ENCODE peak calls at places on chromosomes 11 and 22, in eight cellular contexts. One of them, this sample, is unnamed.

GRCh38 chr11:106088896-106089295 is 11.4 kb downstream of the AASDHPPT start:
- DNase-seq in A673: no peak
- DNase-seq in cardiac muscle cell: no peak
- DNase-seq in fibroblast of lung: no peak
- DNase-seq in uterus: no peak
- DNase-seq in pancreas: no peak
- DNase-seq in left lung: no peak
- DNase-seq in ovary: no peak
- DNase-seq in this sample: no peak

GRCh38 chr11:5280582-5281102 is 10.9 kb upstream of the HBE1 start:
- DNase-seq in pancreas: no peak
- DNase-seq in A673: peak; percentile 35
- DNase-seq in fibroblast of lung: peak; percentile 100
- DNase-seq in uterus: peak; percentile 37
- DNase-seq in cardiac muscle cell: peak; percentile 11
- DNase-seq in left lung: peak; percentile 63
- DNase-seq in ovary: peak; percentile 62
- DNase-seq in this sample: peak; percentile 92

GRCh38 chr22:49358041-49358440 is 469.6 kb downstream of the BRD1 start:
- DNase-seq in uterus: no peak
- DNase-seq in pancreas: no peak
- DNase-seq in fibroblast of lung: no peak
- DNase-seq in ovary: no peak
- DNase-seq in cardiac muscle cell: no peak
- DNase-seq in A673: no peak
- DNase-seq in left lung: no peak
- DNase-seq in this sample: no peak

GRCh38 chr11:87675993-87676392 is 499.2 kb downstream of the RAB38 start:
- DNase-seq in cardiac muscle cell: no peak
- DNase-seq in A673: peak; percentile 92
- DNase-seq in pancreas: no peak
- DNase-seq in ovary: no peak
- DNase-seq in fibroblast of lung: no peak
- DNase-seq in uterus: no peak
- DNase-seq in left lung: no peak
- DNase-seq in this sample: no peak

GRCh38 chr11:29641201-29641600 is 375.6 kb downstream of the KCNA4 start:
- DNase-seq in pancreas: no peak
- DNase-seq in cardiac muscle cell: no peak
- DNase-seq in left lung: no peak
- DNase-seq in ovary: no peak
- DNase-seq in uterus: no peak
- DNase-seq in fibroblast of lung: no peak
- DNase-seq in A673: no peak
- DNase-seq in this sample: peak; percentile 33

GRCh38 chr22:46007848-46008261 is 30.9 kb upstream of the WNT7B start:
- DNase-seq in ovary: peak; percentile 88
- DNase-seq in uterus: peak; percentile 91
- DNase-seq in A673: peak; percentile 85
- DNase-seq in left lung: peak; percentile 84
- DNase-seq in cardiac muscle cell: no peak
- DNase-seq in fibroblast of lung: peak; percentile 90
- DNase-seq in pancreas: peak; percentile 71
- DNase-seq in this sample: peak; percentile 82

GRCh38 chr11:110128161-110128560 is 35.0 kb downstream of the ZC3H12C start:
- DNase-seq in cardiac muscle cell: no peak
- DNase-seq in fibroblast of lung: peak; percentile 50
- DNase-seq in A673: peak; percentile 98
- DNase-seq in left lung: no peak
- DNase-seq in uterus: no peak
- DNase-seq in pancreas: no peak
- DNase-seq in ovary: no peak
- DNase-seq in this sample: no peak

GRCh38 chr11:84817998-84818397 is 809.1 kb downstream of the DLG2 start:
- DNase-seq in left lung: no peak
- DNase-seq in cardiac muscle cell: no peak
- DNase-seq in ovary: no peak
- DNase-seq in A673: peak; percentile 14
- DNase-seq in pancreas: no peak
- DNase-seq in uterus: no peak
- DNase-seq in fibroblast of lung: peak; percentile 17
- DNase-seq in this sample: peak; percentile 27

GRCh38 chr11:121229495-121229894 is 63.1 kb upstream of the SC5D start:
- DNase-seq in cardiac muscle cell: no peak
- DNase-seq in pancreas: no peak
- DNase-seq in fibroblast of lung: no peak
- DNase-seq in ovary: no peak
- DNase-seq in A673: no peak
- DNase-seq in uterus: no peak
- DNase-seq in left lung: no peak
- DNase-seq in this sample: no peak

GRCh38 chr11:17015639-17016125 is 1.5 kb upstream of the PLEKHA7 start:
- DNase-seq in cardiac muscle cell: no peak
- DNase-seq in pancreas: peak; percentile 70
- DNase-seq in ovary: peak; percentile 61
- DNase-seq in uterus: no peak
- DNase-seq in A673: peak; percentile 32
- DNase-seq in fibroblast of lung: peak; percentile 81
- DNase-seq in left lung: no peak
- DNase-seq in this sample: no peak

DNA sequence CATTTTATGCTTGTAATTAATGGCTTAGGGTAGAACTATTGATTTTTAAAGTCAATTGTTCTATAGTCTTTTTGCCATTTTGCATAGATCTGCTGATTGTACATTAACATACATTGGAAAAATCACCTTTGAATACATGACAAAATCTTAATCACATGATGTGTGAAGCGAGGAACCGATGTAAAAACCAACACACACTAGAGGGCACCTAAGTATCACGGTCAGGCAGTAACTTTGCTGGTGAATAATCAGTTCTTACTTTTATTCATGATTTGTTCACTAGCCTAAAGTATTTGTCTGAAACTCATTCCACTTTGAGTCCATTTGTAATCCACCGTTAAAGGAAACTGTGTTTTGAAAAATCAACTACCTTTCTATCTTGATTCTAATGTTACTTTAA is 28.2 kb downstream of the JHY start:
- DNase-seq in A673: peak; percentile 45
- DNase-seq in uterus: no peak
- DNase-seq in left lung: no peak
- DNase-seq in ovary: no peak
- DNase-seq in fibroblast of lung: peak; percentile 36
- DNase-seq in pancreas: no peak
- DNase-seq in cardiac muscle cell: peak; percentile 28
- DNase-seq in this sample: peak; percentile 24
- TF ChIP-seq CTCF in A673: peak; percentile 54
- TF ChIP-seq CTCF in uterus: peak; percentile 28
- TF ChIP-seq CTCF in left lung: no peak
- TF ChIP-seq CTCF in ovary: peak; percentile 23
- TF ChIP-seq CTCF in fibroblast of lung: peak; percentile 26
- TF ChIP-seq CTCF in pancreas: no peak
- TF ChIP-seq CTCF in cardiac muscle cell: peak; percentile 38
- TF ChIP-seq CTCF in this sample: peak; percentile 30

DNA sequence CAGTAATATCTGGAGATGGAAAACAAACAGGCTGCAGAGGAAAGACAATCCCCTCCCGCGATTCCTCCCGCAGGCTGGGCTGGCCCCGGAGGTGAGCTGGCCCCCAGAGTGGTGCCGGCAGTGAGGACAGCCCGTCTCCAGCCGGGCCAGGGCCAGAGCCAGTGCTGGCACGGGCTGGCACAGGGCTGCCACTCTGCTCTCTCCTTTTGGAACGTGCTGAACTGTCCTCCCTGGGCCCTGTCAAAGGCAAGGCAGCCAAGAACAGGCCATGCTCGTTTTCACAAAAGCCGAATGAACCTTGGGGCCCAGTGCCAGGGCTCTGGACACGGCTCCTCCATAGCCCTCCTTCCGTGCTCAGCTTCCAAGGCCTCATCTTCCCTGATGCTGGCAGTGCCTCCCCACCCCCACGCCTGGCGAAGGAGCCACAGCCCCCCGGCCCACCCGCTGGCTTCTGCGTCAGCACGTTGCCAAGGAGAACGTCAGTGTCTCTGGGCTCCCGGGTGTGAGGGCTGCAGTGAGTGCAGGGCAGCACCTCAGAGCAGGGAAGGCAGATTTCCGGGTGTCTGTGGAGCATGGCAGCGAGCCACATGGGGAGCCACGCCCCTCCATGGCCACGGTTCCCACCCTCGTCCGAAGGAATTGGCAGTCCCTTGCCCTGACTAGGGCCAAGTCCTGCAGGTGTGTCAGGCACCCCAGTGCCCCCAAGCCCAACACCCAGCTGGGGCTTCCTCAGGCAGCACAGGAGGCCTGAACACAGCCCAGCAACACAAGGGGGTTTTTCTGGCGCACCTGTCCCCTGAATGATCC is 28.6 kb downstream of the GNAZ start:
- DNase-seq in pancreas: peak; percentile 60
- DNase-seq in left lung: no peak
- DNase-seq in uterus: peak; percentile 57
- DNase-seq in ovary: peak; percentile 92
- DNase-seq in fibroblast of lung: no peak
- DNase-seq in cardiac muscle cell: no peak
- DNase-seq in A673: peak; percentile 50
- DNase-seq in this sample: no peak
- H3K27ac ChIP-seq in pancreas: peak overlapping the region; percentile 55
- H3K27ac ChIP-seq in left lung: no peak overlapping the region
- H3K27ac ChIP-seq in uterus: peak overlapping the region; percentile 75
- H3K27ac ChIP-seq in ovary: peak overlapping the region; percentile 81
- H3K27ac ChIP-seq in fibroblast of lung: no peak overlapping the region
- H3K27ac ChIP-seq in cardiac muscle cell: no peak overlapping the region
- H3K27ac ChIP-seq in A673: no peak overlapping the region
- H3K27ac ChIP-seq in this sample: no peak overlapping the region

GRCh38 chr11:75510626-75511025 is 15.1 kb downstream of the GDPD5 start:
- DNase-seq in cardiac muscle cell: no peak
- DNase-seq in uterus: peak; percentile 41
- DNase-seq in ovary: no peak
- DNase-seq in left lung: no peak
- DNase-seq in pancreas: no peak
- DNase-seq in fibroblast of lung: no peak
- DNase-seq in A673: no peak
- DNase-seq in this sample: no peak
- TF ChIP-seq CTCF in cardiac muscle cell: no peak
- TF ChIP-seq CTCF in uterus: no peak
- TF ChIP-seq CTCF in ovary: no peak
- TF ChIP-seq CTCF in left lung: no peak
- TF ChIP-seq CTCF in pancreas: no peak
- TF ChIP-seq CTCF in fibroblast of lung: no peak
- TF ChIP-seq CTCF in A673: no peak
- TF ChIP-seq CTCF in this sample: no peak

DNA sequence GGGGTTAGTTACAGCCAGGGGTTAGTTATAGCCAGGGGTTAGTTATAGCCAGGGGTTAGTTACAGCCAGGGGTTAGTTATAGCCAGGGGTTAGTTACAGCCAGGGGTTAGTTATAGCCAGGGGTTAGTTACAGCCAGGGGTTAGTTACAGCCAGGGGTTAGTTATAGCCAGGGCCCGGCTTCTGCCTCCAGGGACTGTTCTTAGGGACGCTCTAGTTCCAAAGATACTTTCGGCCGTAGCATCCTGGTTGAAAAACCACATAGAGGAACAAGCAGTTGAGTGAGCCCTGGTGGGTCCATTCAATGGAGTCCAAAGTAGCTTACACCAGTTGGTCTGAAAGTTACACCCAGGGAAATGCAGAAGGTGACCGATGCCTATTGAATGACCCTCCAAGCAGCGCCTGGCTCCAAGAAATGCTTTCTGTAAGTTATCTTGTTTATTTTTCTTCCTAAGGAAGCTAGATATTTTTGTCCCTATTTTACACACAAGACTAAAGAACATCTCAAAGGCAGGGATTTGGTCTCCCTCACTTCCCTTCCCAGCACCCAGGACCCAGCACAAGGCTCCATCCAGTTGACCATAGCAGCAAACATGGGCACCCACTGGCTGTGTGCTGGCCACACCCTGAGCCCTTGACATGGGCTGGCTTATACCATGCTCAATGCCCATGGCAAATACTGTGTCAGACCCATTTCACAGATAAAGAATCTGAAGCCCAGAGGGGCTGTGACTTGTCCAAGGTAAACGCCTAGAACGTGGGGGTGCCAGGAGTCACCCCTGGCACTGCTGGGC is 49.7 kb upstream of the SHISAL1 start:
- DNase-seq in cardiac muscle cell: no peak
- DNase-seq in ovary: peak; percentile 8
- DNase-seq in fibroblast of lung: peak; percentile 29
- DNase-seq in left lung: peak; percentile 17
- DNase-seq in uterus: no peak
- DNase-seq in A673: no peak
- DNase-seq in pancreas: no peak
- DNase-seq in this sample: no peak
- H3K27ac ChIP-seq in cardiac muscle cell: no peak overlapping the region
- H3K27ac ChIP-seq in ovary: no peak overlapping the region
- H3K27ac ChIP-seq in fibroblast of lung: peak overlapping the region; percentile 99
- H3K27ac ChIP-seq in left lung: peak overlapping the region; percentile 48
- H3K27ac ChIP-seq in uterus: peak overlapping the region; percentile 67
- H3K27ac ChIP-seq in A673: no peak overlapping the region
- H3K27ac ChIP-seq in pancreas: no peak overlapping the region
- H3K27ac ChIP-seq in this sample: peak overlapping the region; percentile 83

GRCh38 chr11:133833899-133834296 is 11.4 kb downstream of the SPATA19 start:
- DNase-seq in fibroblast of lung: no peak
- DNase-seq in pancreas: no peak
- DNase-seq in A673: no peak
- DNase-seq in ovary: no peak
- DNase-seq in cardiac muscle cell: no peak
- DNase-seq in uterus: no peak
- DNase-seq in left lung: no peak
- DNase-seq in this sample: no peak

GRCh38 chr11:133834399-133835257 is 10.7 kb downstream of the SPATA19 start:
- DNase-seq in ovary: no peak
- DNase-seq in left lung: no peak
- DNase-seq in pancreas: no peak
- DNase-seq in cardiac muscle cell: no peak
- DNase-seq in uterus: no peak
- DNase-seq in A673: no peak
- DNase-seq in fibroblast of lung: no peak
- DNase-seq in this sample: no peak

GRCh38 chr11:133836076-133836548 is 9.2 kb downstream of the SPATA19 start:
- DNase-seq in pancreas: no peak
- DNase-seq in A673: no peak
- DNase-seq in left lung: no peak
- DNase-seq in uterus: no peak
- DNase-seq in ovary: no peak
- DNase-seq in cardiac muscle cell: no peak
- DNase-seq in fibroblast of lung: no peak
- DNase-seq in this sample: no peak

GRCh38 chr11:133833101-133833898 is 12.0 kb downstream of the SPATA19 start:
- DNase-seq in ovary: no peak
- DNase-seq in fibroblast of lung: no peak
- DNase-seq in cardiac muscle cell: no peak
- DNase-seq in A673: peak; percentile 27
- DNase-seq in uterus: no peak
- DNase-seq in left lung: no peak
- DNase-seq in pancreas: no peak
- DNase-seq in this sample: no peak

GRCh38 chr11:133835258-133836075 is 9.8 kb downstream of the SPATA19 start:
- DNase-seq in pancreas: no peak
- DNase-seq in ovary: no peak
- DNase-seq in left lung: no peak
- DNase-seq in A673: peak; percentile 59
- DNase-seq in fibroblast of lung: peak; percentile 50
- DNase-seq in cardiac muscle cell: peak; percentile 53
- DNase-seq in uterus: no peak
- DNase-seq in this sample: peak; percentile 58
- TF ChIP-seq CTCF in pancreas: no peak
- TF ChIP-seq CTCF in ovary: no peak
- TF ChIP-seq CTCF in left lung: peak; percentile 26
- TF ChIP-seq CTCF in A673: peak; percentile 49
- TF ChIP-seq CTCF in fibroblast of lung: peak; percentile 55
- TF ChIP-seq CTCF in cardiac muscle cell: peak; percentile 48
- TF ChIP-seq CTCF in uterus: peak; percentile 24
- TF ChIP-seq CTCF in this sample: peak; percentile 43